ENCODE peak calls at places on chromosome 14, in five cellular contexts. Z is HL-60, O is upper lobe of left lung, T is transverse colon, J is endothelial cell of umbilical vein. E is an unnamed sample.
A peak's percentile ranks its signal among the peaks of the same experiment; 100 is the strongest.

GRCh38 chr14:34673702-34674101 is 40.7 kb downstream of the CFL2 start:
- DNase-seq in O (no peak), J (no peak), T (no peak), Z (no peak), E (no peak)

GRCh38 chr14:50363734-50364113 is 33.0 kb downstream of the CDKL1 start:
- DNase-seq in T (peak; percentile 48), J (peak; percentile 51), Z (peak; percentile 86), O (peak; percentile 45), E (peak; percentile 76)

GRCh38 chr14:105528859-105529505 is 2.6 kb downstream of the TMEM121 start:
- DNase-seq in T (no peak), Z (no peak), O (no peak), J (peak; percentile 25), E (peak; percentile 82)

GRCh38 chr14:97564334-97564733 is 767.2 kb downstream of the VRK1 start:
- DNase-seq in Z (no peak), J (no peak), T (no peak), O (no peak), E (no peak)

GRCh38 chr14:105838591-105839424 is 312.4 kb downstream of the TMEM121 start:
- DNase-seq in J (no peak), O (no peak), T (no peak), Z (no peak), E (no peak)

GRCh38 chr14:74608959-74609611 is 3.0 kb downstream of the LTBP2 start:
- DNase-seq in T (peak; percentile 87), J (peak; percentile 89), O (peak; percentile 85), Z (peak; percentile 68), E (peak; percentile 90)

GRCh38 chr14:100305446-100306255 is 593 bp downstream of the SLC25A29 start:
- DNase-seq in J (peak; percentile 34), O (peak; percentile 59), Z (peak; percentile 41), T (peak; percentile 48), E (peak; percentile 90)

GRCh38 chr14:32986791-32987545 is 48.3 kb downstream of the NPAS3 start:
- DNase-seq in O (no peak), J (no peak), Z (no peak), T (no peak), E (no peak)

GRCh38 chr14:76767681-76768055 is 6.4 kb downstream of the VASH1 start:
- DNase-seq in J (no peak), O (no peak), T (no peak), Z (no peak), E (peak; percentile 61)

GRCh38 chr14:62213516-62213915 is 451.3 kb downstream of the SNAPC1 start:
- DNase-seq in J (peak; percentile 12), T (no peak), Z (no peak), O (no peak), E (no peak)

GRCh38 chr14:71574976-71575375 is 357.3 kb upstream of the RGS6 start:
- DNase-seq in O (no peak), Z (no peak), J (peak; percentile 42), T (no peak), E (no peak)

GRCh38 chr14:99125616-99126431 is 146.2 kb downstream of the BCL11B start:
- DNase-seq in O (no peak), Z (no peak), J (no peak), T (no peak), E (peak; percentile 41)

GRCh38 chr14:57686317-57686716 is 179.6 kb downstream of the SLC35F4 start:
- DNase-seq in T (no peak), Z (no peak), O (no peak), J (no peak), E (no peak)
- TF ChIP-seq CTCF in T (no peak), Z (no peak), O (no peak), J (no peak), E (no peak)

GRCh38 chr14:104164512-104164911 is 26.1 kb downstream of the KIF26A start:
- DNase-seq in Z (no peak), J (no peak), O (no peak), T (no peak), E (no peak)
- TF ChIP-seq POLR2AphosphoS5 in Z (no peak), J (no peak), O (no peak), T (no peak), E (no peak)

GRCh38 chr14:69574266-69574953 is at the start of gene CCDC177:
- DNase-seq in O (peak; percentile 56), Z (peak; percentile 25), T (peak; percentile 68), J (peak; percentile 51), E (peak; percentile 89)

GRCh38 chr14:69574954-69575295 is 254 bp upstream of the CCDC177 start:
- DNase-seq in J (no peak), Z (no peak), T (no peak), O (no peak), E (no peak)

GRCh38 chr14:69572634-69573135 is 2.0 kb downstream of the CCDC177 start:
- DNase-seq in O (no peak), T (no peak), J (no peak), Z (no peak), E (no peak)

GRCh38 chr14:69573205-69573840 is 1.3 kb downstream of the CCDC177 start:
- DNase-seq in O (no peak), Z (no peak), T (no peak), J (no peak), E (no peak)

DNA sequence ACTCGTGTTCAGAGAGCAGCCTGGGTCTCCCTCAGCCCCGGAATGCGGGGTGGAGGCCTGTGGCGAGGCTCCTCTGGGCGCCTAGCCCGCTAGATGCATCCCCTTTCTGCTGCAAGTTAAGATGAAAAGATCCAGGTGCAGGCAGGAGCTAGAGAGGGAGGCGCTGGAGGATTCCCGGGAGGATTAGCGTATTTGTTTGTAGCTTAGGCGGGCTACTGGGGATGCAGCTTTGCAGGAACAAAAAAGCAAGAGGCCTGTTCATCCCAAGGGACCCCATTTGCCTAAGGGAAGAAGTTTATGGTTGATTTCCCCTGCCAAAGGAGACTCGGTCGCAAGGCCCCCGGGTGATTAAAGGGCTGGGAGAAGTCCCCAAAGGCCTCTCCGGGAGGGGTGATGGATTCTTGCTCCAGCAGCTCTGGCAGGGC is 818 bp downstream of the CCDC177 start:
- DNase-seq in Z (no peak), O (no peak), J (no peak), T (no peak), E (no peak)
- TF ChIP-seq CTCF in Z (no peak), O (no peak), J (no peak), T (no peak), E (no peak)

GRCh38 chr14:95141684-95142083 is 15.6 kb downstream of the DICER1 start:
- DNase-seq in T (no peak), J (no peak), O (no peak), Z (no peak), E (no peak)

GRCh38 chr14:95144849-95145248 is 12.5 kb downstream of the DICER1 start:
- DNase-seq in Z (no peak), J (no peak), O (no peak), T (no peak), E (no peak)

GRCh38 chr14:95146079-95146771 is 11.1 kb downstream of the DICER1 start:
- DNase-seq in Z (peak; percentile 42), J (no peak), O (peak; percentile 54), T (peak; percentile 74), E (peak; percentile 64)

GRCh38 chr14:95142208-95142607 is 15.1 kb downstream of the DICER1 start:
- DNase-seq in Z (no peak), O (no peak), J (no peak), T (no peak), E (no peak)

GRCh38 chr14:95143813-95144620 is 13.3 kb downstream of the DICER1 start:
- DNase-seq in O (no peak), Z (no peak), T (no peak), J (peak; percentile 31), E (no peak)
- TF ChIP-seq POLR2AphosphoS5 in O (no peak), Z (no peak), T (no peak), J (no peak), E (no peak)

GRCh38 chr14:51581017-51581881 is 70.5 kb upstream of the FRMD6 start:
- DNase-seq in J (peak; percentile 86), O (no peak), T (no peak), Z (no peak), E (no peak)
- TF ChIP-seq CTCF in J (no peak), O (no peak), T (no peak), Z (no peak), E (no peak)

GRCh38 chr14:65117795-65118746 is 15.8 kb upstream of the MAX start:
- DNase-seq in O (no peak), T (no peak), J (no peak), Z (no peak), E (no peak)
- TF ChIP-seq POLR2AphosphoS5 in O (no peak), T (no peak), J (no peak), Z (no peak), E (no peak)

E was measured in spleen.